ENCODE peak calls at places on chromosome 14, in four cellular contexts. One of them, this sample, is unnamed.
A peak's percentile ranks its signal among the peaks of the same experiment; 100 is the strongest.

GRCh38 chr14:89600950-89601826 is 184.2 kb upstream of the FOXN3 start:
- DNase-seq in DND-41: no peak
- DNase-seq in A549: no peak
- DNase-seq in SK-N-SH: no peak
- DNase-seq in this sample: no peak

GRCh38 chr14:29243355-29243754 is 476.8 kb downstream of the FOXG1 start:
- DNase-seq in DND-41: no peak
- DNase-seq in A549: no peak
- DNase-seq in SK-N-SH: no peak
- DNase-seq in this sample: no peak

GRCh38 chr14:55123101-55123500 is 6.0 kb upstream of the LGALS3 start:
- DNase-seq in DND-41: no peak
- DNase-seq in SK-N-SH: peak; percentile 40
- DNase-seq in A549: no peak
- DNase-seq in this sample: no peak

GRCh38 chr14:88063807-88064206 is 58.9 kb downstream of the GPR65 start:
- DNase-seq in A549: peak; percentile 27
- DNase-seq in SK-N-SH: no peak
- DNase-seq in DND-41: no peak
- DNase-seq in this sample: no peak

GRCh38 chr14:76955575-76956252 is 72.8 kb downstream of the IRF2BPL start:
- DNase-seq in SK-N-SH: no peak
- DNase-seq in DND-41: peak; percentile 74
- DNase-seq in A549: peak; percentile 60
- DNase-seq in this sample: peak; percentile 67

GRCh38 chr14:50531595-50532501 is 521 bp downstream of the MAP4K5 start:
- DNase-seq in DND-41: peak; percentile 50
- DNase-seq in SK-N-SH: peak; percentile 82
- DNase-seq in A549: peak; percentile 61
- DNase-seq in this sample: peak; percentile 3

GRCh38 chr14:80350707-80351106 is 139.4 kb upstream of the DIO2 start:
- DNase-seq in SK-N-SH: no peak
- DNase-seq in DND-41: no peak
- DNase-seq in A549: no peak
- DNase-seq in this sample: no peak

GRCh38 chr14:102314242-102315011 is 5.1 kb upstream of the ZNF839 start:
- DNase-seq in A549: peak; percentile 84
- DNase-seq in SK-N-SH: peak; percentile 89
- DNase-seq in DND-41: peak; percentile 82
- DNase-seq in this sample: peak; percentile 84

GRCh38 chr14:103061482-103061976 is 4.2 kb upstream of the CDC42BPB start:
- DNase-seq in DND-41: no peak
- DNase-seq in SK-N-SH: no peak
- DNase-seq in A549: no peak
- DNase-seq in this sample: no peak

GRCh38 chr14:75298187-75298985 is 19.8 kb downstream of the FOS start:
- DNase-seq in SK-N-SH: no peak
- DNase-seq in A549: no peak
- DNase-seq in DND-41: no peak
- DNase-seq in this sample: no peak

GRCh38 chr14:60652674-60653387 is 3.6 kb upstream of the SIX1 start:
- DNase-seq in DND-41: no peak
- DNase-seq in A549: no peak
- DNase-seq in SK-N-SH: peak; percentile 36
- DNase-seq in this sample: no peak

GRCh38 chr14:75150150-75150549 is 23.3 kb upstream of the NEK9 start:
- DNase-seq in SK-N-SH: no peak
- DNase-seq in DND-41: no peak
- DNase-seq in A549: peak; percentile 24
- DNase-seq in this sample: no peak

GRCh38 chr14:73208390-73208789 is 28.9 kb upstream of the PAPLN start:
- DNase-seq in A549: no peak
- DNase-seq in SK-N-SH: no peak
- DNase-seq in DND-41: peak; percentile 35
- DNase-seq in this sample: no peak

GRCh38 chr14:58912799-58913432 is 275.2 kb downstream of the DACT1 start:
- DNase-seq in SK-N-SH: no peak
- DNase-seq in DND-41: no peak
- DNase-seq in A549: peak; percentile 10
- DNase-seq in this sample: no peak

GRCh38 chr14:59252772-59253500 is 64.5 kb downstream of the DAAM1 start:
- DNase-seq in DND-41: no peak
- DNase-seq in A549: no peak
- DNase-seq in SK-N-SH: no peak
- DNase-seq in this sample: no peak

GRCh38 chr14:55138091-55138490 is 9.0 kb downstream of the LGALS3 start:
- DNase-seq in DND-41: no peak
- DNase-seq in A549: no peak
- DNase-seq in SK-N-SH: no peak
- DNase-seq in this sample: no peak

GRCh38 chr14:89723930-89724915 is 230.3 kb downstream of the EFCAB11 start:
- DNase-seq in A549: no peak
- DNase-seq in DND-41: peak; percentile 32
- DNase-seq in SK-N-SH: no peak
- DNase-seq in this sample: no peak

GRCh38 chr14:35159742-35160409 is 37.5 kb downstream of the PRORP start:
- DNase-seq in A549: peak; percentile 88
- DNase-seq in SK-N-SH: no peak
- DNase-seq in DND-41: no peak
- DNase-seq in this sample: no peak

GRCh38 chr14:101233016-101233355 is 328.3 kb upstream of the DIO3 start:
- DNase-seq in A549: no peak
- DNase-seq in DND-41: no peak
- DNase-seq in SK-N-SH: no peak
- DNase-seq in this sample: no peak

GRCh38 chr14:55450987-55451386 is 10.6 kb upstream of the TBPL2 start:
- DNase-seq in A549: no peak
- DNase-seq in DND-41: no peak
- DNase-seq in SK-N-SH: no peak
- DNase-seq in this sample: no peak

GRCh38 chr14:20623798-20624197 is 17.7 kb downstream of the OR6S1 start:
- DNase-seq in SK-N-SH: no peak
- DNase-seq in DND-41: no peak
- DNase-seq in A549: peak; percentile 51
- DNase-seq in this sample: no peak

GRCh38 chr14:21063479-21063878 is 5.9 kb downstream of the RNASE8 start:
- DNase-seq in SK-N-SH: no peak
- DNase-seq in A549: no peak
- DNase-seq in DND-41: no peak
- DNase-seq in this sample: no peak

GRCh38 chr14:56585461-56586084 is 6.0 kb downstream of the TMEM260 start:
- DNase-seq in DND-41: no peak
- DNase-seq in A549: peak; percentile 13
- DNase-seq in SK-N-SH: no peak
- DNase-seq in this sample: no peak

GRCh38 chr14:69614592-69614991 is 3.2 kb downstream of the SUSD6 start:
- DNase-seq in A549: no peak
- DNase-seq in SK-N-SH: no peak
- DNase-seq in DND-41: no peak
- DNase-seq in this sample: no peak

GRCh38 chr14:80315681-80316080 is 104.4 kb upstream of the DIO2 start:
- DNase-seq in A549: no peak
- DNase-seq in DND-41: no peak
- DNase-seq in SK-N-SH: no peak
- DNase-seq in this sample: no peak

GRCh38 chr14:91214306-91214705 is 30.2 kb downstream of the GPR68 start:
- DNase-seq in DND-41: no peak
- DNase-seq in A549: no peak
- DNase-seq in SK-N-SH: no peak
- DNase-seq in this sample: no peak

GRCh38 chr14:99972748-99973466 is 92.3 kb upstream of the EVL start:
- DNase-seq in DND-41: no peak
- DNase-seq in SK-N-SH: no peak
- DNase-seq in A549: no peak
- DNase-seq in this sample: no peak

GRCh38 chr14:104192883-104193245 is 54.5 kb downstream of the KIF26A start:
- DNase-seq in DND-41: no peak
- DNase-seq in A549: no peak
- DNase-seq in SK-N-SH: no peak
- DNase-seq in this sample: no peak

GRCh38 chr14:70789361-70789760 is 20.0 kb downstream of the MAP3K9 start:
- DNase-seq in DND-41: no peak
- DNase-seq in A549: no peak
- DNase-seq in SK-N-SH: no peak
- DNase-seq in this sample: no peak

GRCh38 chr14:23580152-23580926 is 1.7 kb upstream of the JPH4 start:
- DNase-seq in SK-N-SH: no peak
- DNase-seq in DND-41: no peak
- DNase-seq in A549: no peak
- DNase-seq in this sample: no peak

GRCh38 chr14:86626530-86626929 is 1096.6 kb downstream of the FLRT2 start:
- DNase-seq in A549: no peak
- DNase-seq in SK-N-SH: no peak
- DNase-seq in DND-41: peak; percentile 29
- DNase-seq in this sample: no peak

GRCh38 chr14:78902010-78902623 is 731.9 kb downstream of the NRXN3 start:
- DNase-seq in SK-N-SH: peak; percentile 7
- DNase-seq in A549: peak; percentile 34
- DNase-seq in DND-41: peak; percentile 14
- DNase-seq in this sample: no peak

GRCh38 chr14:71232506-71232905 is 325.2 kb downstream of the PCNX1 start:
- DNase-seq in A549: no peak
- DNase-seq in DND-41: no peak
- DNase-seq in SK-N-SH: no peak
- DNase-seq in this sample: no peak

GRCh38 chr14:74257078-74257987 is 18.1 kb downstream of the VSX2 start:
- DNase-seq in DND-41: peak; percentile 83
- DNase-seq in SK-N-SH: peak; percentile 95
- DNase-seq in A549: peak; percentile 30
- DNase-seq in this sample: peak; percentile 42

GRCh38 chr14:61322011-61322798 is 826 bp downstream of the PRKCH start:
- DNase-seq in SK-N-SH: peak; percentile 26
- DNase-seq in DND-41: peak; percentile 50
- DNase-seq in A549: no peak
- DNase-seq in this sample: no peak

DNA sequence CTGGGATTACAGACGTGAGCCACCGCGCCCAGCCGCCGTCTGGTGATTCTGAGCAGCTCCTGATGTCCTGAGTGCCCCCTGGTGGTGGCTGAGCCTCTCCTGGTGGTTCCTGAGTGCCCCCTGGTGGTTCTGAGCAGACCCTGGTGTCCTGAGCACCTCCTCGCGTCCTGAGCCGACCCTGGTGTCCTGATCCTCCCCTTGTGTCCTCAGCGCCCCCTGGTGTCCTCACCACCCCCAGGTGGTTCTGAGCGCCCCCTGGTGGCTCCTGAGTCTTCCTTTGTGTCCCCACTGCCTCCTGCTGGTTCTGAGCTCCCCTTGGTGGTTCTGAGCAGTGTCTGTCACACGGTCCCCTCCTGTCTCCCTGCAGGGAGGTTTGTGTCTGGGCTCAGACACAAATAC is 1304.9 kb downstream of the TMEM121 start:
- DNase-seq in DND-41: peak; percentile 70
- DNase-seq in SK-N-SH: peak; percentile 28
- DNase-seq in A549: peak; percentile 75
- DNase-seq in this sample: peak; percentile 47
- TF ChIP-seq CTCF in DND-41: peak; percentile 80
- TF ChIP-seq CTCF in SK-N-SH: peak; percentile 54
- TF ChIP-seq CTCF in A549: no peak
- TF ChIP-seq CTCF in this sample: peak; percentile 30

DNA sequence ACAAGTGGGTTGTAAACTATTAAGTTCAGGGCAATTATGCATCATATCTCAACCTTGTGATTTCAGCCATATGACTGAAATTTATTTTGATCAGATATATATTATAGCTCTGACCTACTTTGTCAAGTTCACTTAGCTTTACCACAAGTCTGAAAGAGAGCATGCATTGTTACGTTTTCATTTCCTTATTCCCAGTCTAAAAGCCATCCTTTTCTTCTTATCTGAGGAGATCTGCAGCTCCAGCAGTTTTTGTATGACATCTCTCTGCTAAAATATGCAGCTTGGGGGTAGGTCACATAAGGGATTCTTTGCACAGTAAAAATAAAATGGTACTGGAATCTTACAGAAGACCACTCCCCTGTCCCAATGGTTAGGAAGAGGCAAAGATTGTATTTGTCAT is 1682.8 kb upstream of the FLRT2 start:
- DNase-seq in SK-N-SH: peak; percentile 6
- DNase-seq in A549: no peak
- DNase-seq in DND-41: no peak
- DNase-seq in this sample: no peak
- H3K9me3 ChIP-seq in SK-N-SH: no peaks in the 10 kb centered on the region
- H3K9me3 ChIP-seq in A549: no peaks in the 10 kb centered on the region
- H3K9me3 ChIP-seq in DND-41: no peaks in the 10 kb centered on the region
- H3K9me3 ChIP-seq in this sample: peaks cover 7% of the 10 kb centered on the region

DNA sequence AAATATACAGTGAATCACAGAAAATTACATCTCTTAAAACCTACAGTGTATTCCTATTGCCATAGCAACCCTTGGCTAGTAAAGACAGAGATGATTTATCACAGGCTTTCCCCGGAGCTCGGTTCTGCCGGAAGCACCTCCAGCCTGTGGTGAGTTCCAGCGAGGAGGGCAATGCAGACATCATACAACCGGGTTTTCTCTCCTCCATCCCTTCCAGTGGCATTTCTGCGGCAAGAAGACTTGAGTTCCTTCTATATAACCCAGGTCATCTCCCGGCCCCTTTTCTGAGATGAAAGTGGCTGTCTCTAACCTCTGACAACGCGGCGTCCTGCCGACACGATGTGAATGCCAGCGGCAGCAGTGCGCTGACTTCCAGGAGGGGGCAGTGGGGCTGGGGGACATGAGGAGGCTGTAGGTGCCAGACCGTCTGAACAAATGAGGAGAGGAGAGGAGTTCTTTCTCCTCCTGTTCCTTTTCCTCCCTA is 68.5 kb upstream of the MAX start:
- DNase-seq in SK-N-SH: peak; percentile 65
- DNase-seq in DND-41: peak; percentile 63
- DNase-seq in A549: peak; percentile 57
- DNase-seq in this sample: peak; percentile 24
- TF ChIP-seq CTCF in SK-N-SH: peak; percentile 52
- TF ChIP-seq CTCF in DND-41: peak; percentile 63
- TF ChIP-seq CTCF in A549: peak; percentile 43
- TF ChIP-seq CTCF in this sample: no peak

GRCh38 chr14:105844810-105845724 is 318.7 kb downstream of the TMEM121 start:
- DNase-seq in A549: no peak
- DNase-seq in SK-N-SH: no peak
- DNase-seq in DND-41: no peak
- DNase-seq in this sample: no peak
- H3K9me3 ChIP-seq in A549: no peaks in the 10 kb centered on the region
- H3K9me3 ChIP-seq in SK-N-SH: no peaks in the 10 kb centered on the region
- H3K9me3 ChIP-seq in DND-41: no peaks in the 10 kb centered on the region
- H3K9me3 ChIP-seq in this sample: no peaks in the 10 kb centered on the region

This sample was measured in CD4-positive, alpha-beta T cell.